ENCODE peak calls at places on chromosomes 11 and 22, in five cellular contexts. M is K562; I is ascending aorta; U is HCT116; F is effector memory CD4-positive, alpha-beta T cell. O is an unnamed sample.

GRCh38 chr11:45213717-45214116 is 67.3 kb downstream of the PRDM11 start:
- DNase-seq in M (no peak), F (no peak), I (no peak), U (no peak), O (no peak)

GRCh38 chr11:908273-908672 is 2.3 kb downstream of the CHID1 start:
- DNase-seq in I (no peak), U (no peak), F (no peak), M (peak; percentile 73), O (no peak)

GRCh38 chr11:129939510-129939909 is 44.1 kb upstream of the NFRKB start:
- DNase-seq in M (no peak), I (no peak), F (no peak), U (no peak), O (no peak)

GRCh38 chr11:64742940-64743590 is 877 bp downstream of the RASGRP2 start:
- DNase-seq in M (peak; percentile 91), I (peak; percentile 90), F (peak; percentile 59), U (no peak), O (peak; percentile 30)

GRCh38 chr11:12318791-12319733 is 58.3 kb upstream of the PARVA start:
- DNase-seq in U (no peak), F (no peak), I (no peak), M (no peak), O (no peak)

GRCh38 chr22:41442240-41442792 is 4.3 kb downstream of the TOB2 start:
- DNase-seq in I (no peak), F (no peak), M (no peak), U (no peak), O (no peak)

GRCh38 chr22:17472886-17473285 is 90.4 kb upstream of the SLC25A18 start:
- DNase-seq in U (no peak), F (no peak), I (no peak), M (no peak), O (no peak)

GRCh38 chr11:26297179-26297970 is 34.6 kb upstream of the ANO3 start:
- DNase-seq in I (no peak), U (peak; percentile 2), F (no peak), M (peak; percentile 12), O (peak; percentile 79)

GRCh38 chr11:8732276-8732675 is 49.7 kb downstream of the RPL27A start:
- DNase-seq in U (no peak), F (no peak), M (no peak), I (no peak), O (no peak)

GRCh38 chr22:43166132-43166930 is 15.0 kb downstream of the TSPO start:
- DNase-seq in U (no peak), I (no peak), F (no peak), M (no peak), O (no peak)

GRCh38 chr22:27487600-27488450 is 313.7 kb downstream of the MN1 start:
- DNase-seq in I (no peak), F (no peak), U (no peak), M (no peak), O (no peak)

GRCh38 chr11:45928535-45929215 is 6.2 kb downstream of the LARGE2 start:
- DNase-seq in M (no peak), I (no peak), F (no peak), U (no peak), O (peak; percentile 95)

GRCh38 chr11:6587360-6587953 is 16.0 kb downstream of the RRP8 start:
- DNase-seq in F (no peak), M (no peak), U (no peak), I (no peak), O (no peak)

GRCh38 chr11:91081440-91082088 is 858.7 kb upstream of the CHORDC1 start:
- DNase-seq in U (no peak), I (peak; percentile 61), M (no peak), F (no peak), O (peak; percentile 36)

GRCh38 chr11:134480129-134480652 is 68.1 kb upstream of the B3GAT1 start:
- DNase-seq in I (peak; percentile 30), U (no peak), M (no peak), F (no peak), O (peak; percentile 22)

GRCh38 chr22:24471570-24471969 is 23.6 kb upstream of the UPB1 start:
- DNase-seq in F (no peak), U (no peak), M (no peak), I (peak; percentile 67), O (no peak)

GRCh38 chr11:104772806-104773241 is 125.4 kb downstream of the CASP12 start:
- DNase-seq in F (no peak), I (no peak), M (no peak), U (peak; percentile 6), O (peak; percentile 75)

GRCh38 chr11:121522043-121522941 is 69.5 kb upstream of the SORL1-AS1 start:
- DNase-seq in M (no peak), U (no peak), F (no peak), I (no peak), O (no peak)

GRCh38 chr11:110019659-110020058 is 73.5 kb upstream of the ZC3H12C start:
- DNase-seq in M (no peak), U (no peak), I (no peak), F (no peak), O (no peak)

GRCh38 chr11:69144719-69145365 is 10.9 kb upstream of the SMIM38 start:
- DNase-seq in I (no peak), M (no peak), U (no peak), F (no peak), O (no peak)

GRCh38 chr22:25900880-25901279 is 158.9 kb downstream of the MYO18B start:
- DNase-seq in I (no peak), F (no peak), M (peak; percentile 23), U (no peak), O (no peak)

GRCh38 chr11:2588809-2589537 is 110.8 kb downstream of the KCNQ1OT1 start:
- DNase-seq in F (no peak), M (no peak), U (no peak), I (no peak), O (no peak)

GRCh38 chr11:70036971-70037882 is 40.9 kb upstream of the ANO1 start:
- DNase-seq in M (no peak), I (peak; percentile 28), F (no peak), U (no peak), O (no peak)

GRCh38 chr11:126391970-126392637 is 36.6 kb downstream of the ST3GAL4 start:
- DNase-seq in I (no peak), U (no peak), M (peak; percentile 26), F (no peak), O (no peak)

GRCh38 chr11:85685131-85685819 is 720 bp downstream of the CCDC89 start:
- DNase-seq in I (no peak), F (no peak), U (no peak), M (no peak), O (no peak)

GRCh38 chr11:129453293-129453721 is 77.7 kb downstream of the BARX2 start:
- DNase-seq in U (no peak), M (no peak), F (no peak), I (no peak), O (no peak)

GRCh38 chr11:126442523-126442922 is 87.0 kb downstream of the ST3GAL4 start:
- DNase-seq in M (no peak), F (no peak), I (no peak), U (no peak), O (no peak)

GRCh38 chr11:10666556-10666955 is 27.0 kb downstream of the IRAG1 start:
- DNase-seq in U (no peak), M (no peak), F (no peak), I (peak; percentile 70), O (no peak)

GRCh38 chr22:20457506-20458240 is 20.0 kb upstream of the SCARF2 start:
- DNase-seq in F (no peak), M (no peak), U (no peak), I (no peak), O (no peak)

GRCh38 chr11:85348945-85349344 is 278.2 kb downstream of the DLG2 start:
- DNase-seq in M (no peak), I (no peak), F (no peak), U (no peak), O (no peak)

GRCh38 chr11:37468344-37468743 is 870.3 kb upstream of the RAG2 start:
- DNase-seq in M (no peak), U (no peak), I (no peak), F (no peak), O (no peak)

GRCh38 chr11:130636672-130637463 is 188.4 kb downstream of the ADAMTS15 start:
- DNase-seq in F (no peak), I (no peak), M (no peak), U (peak; percentile 16), O (peak; percentile 75)

GRCh38 chr22:19229600-19229999 is 51.1 kb upstream of the SLC25A1 start:
- DNase-seq in F (no peak), I (no peak), M (no peak), U (no peak), O (no peak)

GRCh38 chr22:49810363-49811013 is 17.2 kb downstream of the BRD1 start:
- DNase-seq in U (no peak), M (no peak), I (no peak), F (no peak), O (no peak)
- H3K4me1 ChIP-seq in U (peaks cover 17% of the 10 kb centered on the region), M (peaks cover 37% of the 10 kb centered on the region), I (no peaks in the 10 kb centered on the region), F (peaks cover 27% of the 10 kb centered on the region), O (peaks cover 3% of the 10 kb centered on the region)

GRCh38 chr22:33271390-33272161 is 213.4 kb upstream of the SYN3 start:
- DNase-seq in U (no peak), F (no peak), I (peak; percentile 81), M (no peak), O (no peak)
- H3K4me1 ChIP-seq in U (no peaks in the 10 kb centered on the region), F (no peaks in the 10 kb centered on the region), I (peaks cover 7% of the 10 kb centered on the region), M (no peaks in the 10 kb centered on the region), O (no peaks in the 10 kb centered on the region)

GRCh38 chr11:15451713-15452112 is 337.0 kb downstream of the INSC start:
- DNase-seq in M (no peak), I (no peak), F (no peak), U (no peak), O (no peak)

GRCh38 chr11:15446929-15447328 is 332.2 kb downstream of the INSC start:
- DNase-seq in M (no peak), U (no peak), I (no peak), F (no peak), O (no peak)

GRCh38 chr11:15446315-15446714 is 331.6 kb downstream of the INSC start:
- DNase-seq in I (no peak), U (no peak), F (no peak), M (no peak), O (no peak)
- H3K4me1 ChIP-seq in I (no peaks in the 10 kb centered on the region), U (no peaks in the 10 kb centered on the region), F (no peaks in the 10 kb centered on the region), M (no peaks in the 10 kb centered on the region), O (no peaks in the 10 kb centered on the region)

GRCh38 chr22:28929197-28929596 is 45.8 kb downstream of the ZNRF3 start:
- DNase-seq in M (no peak), U (no peak), F (no peak), I (peak; percentile 16), O (no peak)

GRCh38 chr22:28927526-28928089 is 44.2 kb downstream of the ZNRF3 start:
- DNase-seq in F (no peak), U (no peak), I (no peak), M (peak; percentile 24), O (no peak)

GRCh38 chr22:28923826-28924732 is 40.7 kb downstream of the ZNRF3 start:
- DNase-seq in I (no peak), F (no peak), M (no peak), U (peak; percentile 55), O (peak; percentile 26)

GRCh38 chr22:28922540-28923244 is 39.3 kb downstream of the ZNRF3 start:
- DNase-seq in I (no peak), F (no peak), M (no peak), U (no peak), O (no peak)

DNA sequence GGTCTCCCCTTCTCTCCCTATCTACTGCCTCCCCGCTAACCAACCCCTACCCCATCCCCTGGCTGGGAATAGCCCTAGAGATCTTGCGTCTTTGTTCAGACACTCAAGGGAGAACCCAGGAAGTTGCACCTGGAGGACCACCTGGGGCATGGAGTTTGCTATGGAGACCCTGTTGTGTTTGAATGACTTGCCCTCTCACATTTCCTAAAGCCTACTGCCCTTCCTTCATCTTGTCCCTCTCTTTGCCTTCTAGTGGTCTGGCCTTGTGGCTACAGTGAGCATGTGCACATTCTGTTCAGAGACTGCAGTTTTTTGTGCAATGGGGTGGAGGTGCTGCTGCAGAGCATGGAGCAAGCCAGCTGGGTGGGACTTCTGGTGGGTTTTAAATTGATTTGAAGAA is 42.5 kb downstream of the ZNRF3 start:
- DNase-seq in U (no peak), I (no peak), M (no peak), F (no peak), O (no peak)
- H3K4me1 ChIP-seq in U (peaks cover 78% of the 10 kb centered on the region), I (peaks cover 3% of the 10 kb centered on the region), M (peaks cover 3% of the 10 kb centered on the region), F (no peaks in the 10 kb centered on the region), O (peaks cover 14% of the 10 kb centered on the region)